ENCODE peak calls at places on chromosome 4, in seven cellular contexts. B is stimulated activated CD4-positive, alpha-beta T cell treated with anti-CD3 and anti-CD28 coated beads, TNF-alpha, amount 100 ng/mL, for 48 hours; J is SK-MEL-5; U is transverse colon; L is HS-27A; X is endothelial cell; W is activated CD8-positive, alpha-beta memory T cell treated with anti-CD3 and anti-CD28 coated beads for 48 hours. D is an unnamed sample.
A peak's percentile ranks its signal among the peaks of the same experiment; 100 is the strongest.

GRCh38 chr4:101103381-101104142 is 243.8 kb downstream of the PPP3CA start:
- DNase-seq in B (no peak), J (no peak), U (no peak), L (no peak), X (peak; percentile 12), W (no peak), D (no peak)

GRCh38 chr4:151798678-151799416 is 38.0 kb upstream of the GATB start:
- DNase-seq in B (no peak), J (no peak), U (no peak), L (no peak), X (no peak), W (no peak), D (no peak)

GRCh38 chr4:73653695-73654106 is 33.5 kb upstream of the RASSF6 start:
- DNase-seq in B (no peak), J (peak; percentile 64), U (peak; percentile 33), L (peak; percentile 17), X (peak; percentile 21), W (no peak), D (no peak)

GRCh38 chr4:113951263-113951662 is 28.2 kb downstream of the ARSJ start:
- DNase-seq in B (no peak), J (no peak), U (peak; percentile 13), L (no peak), X (no peak), W (no peak), D (no peak)

GRCh38 chr4:71559957-71560541 is 221.2 kb downstream of the SLC4A4 start:
- DNase-seq in B (no peak), J (no peak), U (no peak), L (peak; percentile 34), X (no peak), W (no peak), D (no peak)

GRCh38 chr4:10179957-10180602 is 63.5 kb upstream of the WDR1 start:
- DNase-seq in B (no peak), J (no peak), U (no peak), L (no peak), X (no peak), W (no peak), D (no peak)

GRCh38 chr4:172692701-172693100 is 475.9 kb upstream of the GALNT7 start:
- DNase-seq in B (no peak), J (no peak), U (no peak), L (no peak), X (no peak), W (no peak), D (no peak)

GRCh38 chr4:123977623-123978022 is 581.0 kb downstream of the SPRY1 start:
- DNase-seq in B (no peak), J (no peak), U (no peak), L (no peak), X (no peak), W (no peak), D (no peak)

GRCh38 chr4:27154706-27155105 is 294.1 kb downstream of the STIM2 start:
- DNase-seq in B (no peak), J (peak; percentile 91), U (no peak), L (no peak), X (no peak), W (no peak), D (no peak)

GRCh38 chr4:23332266-23332665 is 557.6 kb downstream of the PPARGC1A start:
- DNase-seq in B (no peak), J (no peak), U (no peak), L (no peak), X (no peak), W (no peak), D (no peak)

GRCh38 chr4:879730-880079 is 52.4 kb downstream of the GAK start:
- DNase-seq in B (peak; percentile 63), J (no peak), U (no peak), L (no peak), X (no peak), W (peak; percentile 29), D (no peak)

GRCh38 chr4:111492501-111492900 is 652.8 kb upstream of the FAM241A start:
- DNase-seq in B (no peak), J (no peak), U (no peak), L (no peak), X (no peak), W (no peak), D (no peak)